ENCODE peak calls at places on chromosomes 5 and 9, in seven cellular contexts. V is AG04449, S is A549, I is cardiac fibroblast, Q is K562, N is Calu3, P is natural killer cell. H is an unnamed sample.
A peak's percentile ranks its signal among the peaks of the same experiment; 100 is the strongest.

GRCh38 chr5:37757980-37758582 is 81.8 kb downstream of the GDNF start:
- DNase-seq in V (no peak), S (no peak), I (peak; percentile 42), Q (no peak), N (no peak), P (no peak), H (no peak)

GRCh38 chr9:38339087-38339486 is 53.4 kb upstream of the ALDH1B1 start:
- DNase-seq in V (no peak), S (no peak), I (peak; percentile 56), Q (no peak), N (no peak), P (no peak), H (no peak)

GRCh38 chr5:163498886-163499285 is 6.5 kb upstream of the MAT2B start:
- DNase-seq in V (no peak), S (no peak), I (peak; percentile 54), Q (no peak), N (no peak), P (no peak), H (no peak)

GRCh38 chr5:58185397-58186195 is 274.3 kb downstream of the PLK2 start:
- DNase-seq in V (peak; percentile 12), S (peak; percentile 51), I (peak; percentile 49), Q (no peak), N (peak; percentile 6), P (no peak), H (no peak)

GRCh38 chr5:59221769-59222168 is 638.9 kb downstream of the RAB3C start:
- DNase-seq in V (no peak), S (no peak), I (no peak), Q (no peak), N (no peak), P (no peak), H (no peak)

GRCh38 chr9:23123048-23123632 is 676.5 kb downstream of the DMRTA1 start:
- DNase-seq in V (no peak), S (peak; percentile 52), I (peak; percentile 24), Q (no peak), N (peak; percentile 31), P (no peak), H (peak; percentile 54)

GRCh38 chr5:146588331-146588730 is 72.3 kb upstream of the GPR151 start:
- DNase-seq in V (no peak), S (no peak), I (no peak), Q (no peak), N (no peak), P (no peak), H (no peak)

GRCh38 chr9:35675204-35675603 is 1.5 kb downstream of the CA9 start:
- DNase-seq in V (no peak), S (no peak), I (no peak), Q (no peak), N (no peak), P (no peak), H (no peak)

GRCh38 chr5:81241001-81241400 is 7.9 kb downstream of the CKMT2 start:
- DNase-seq in V (no peak), S (no peak), I (no peak), Q (no peak), N (no peak), P (no peak), H (no peak)

GRCh38 chr5:113199122-113199905 is 222.7 kb downstream of the DCP2 start:
- DNase-seq in V (no peak), S (no peak), I (peak; percentile 83), Q (no peak), N (no peak), P (no peak), H (no peak)

GRCh38 chr5:35788724-35789123 is 68.0 kb upstream of the IL7R start:
- DNase-seq in V (no peak), S (no peak), I (no peak), Q (no peak), N (no peak), P (no peak), H (no peak)

GRCh38 chr9:18474778-18475177 is 825 bp downstream of the ADAMTSL1 start:
- DNase-seq in V (no peak), S (no peak), I (peak; percentile 72), Q (no peak), N (no peak), P (no peak), H (no peak)

GRCh38 chr5:37657046-37657445 is 182.8 kb downstream of the GDNF start:
- DNase-seq in V (no peak), S (no peak), I (no peak), Q (no peak), N (no peak), P (no peak), H (no peak)

GRCh38 chr9:136679431-136679941 is 7.8 kb downstream of the AGPAT2 start:
- DNase-seq in V (no peak), S (no peak), I (no peak), Q (no peak), N (no peak), P (no peak), H (no peak)

GRCh38 chr9:32395483-32396216 is 11.2 kb downstream of the ACO1 start:
- DNase-seq in V (peak; percentile 76), S (peak; percentile 31), I (peak; percentile 98), Q (no peak), N (peak; percentile 18), P (no peak), H (no peak)
- TF ChIP-seq CTCF in V (peak; percentile 57), S (no peak), I (peak; percentile 40), Q (no peak), N (no peak), P (no peak), H (no peak)

DNA sequence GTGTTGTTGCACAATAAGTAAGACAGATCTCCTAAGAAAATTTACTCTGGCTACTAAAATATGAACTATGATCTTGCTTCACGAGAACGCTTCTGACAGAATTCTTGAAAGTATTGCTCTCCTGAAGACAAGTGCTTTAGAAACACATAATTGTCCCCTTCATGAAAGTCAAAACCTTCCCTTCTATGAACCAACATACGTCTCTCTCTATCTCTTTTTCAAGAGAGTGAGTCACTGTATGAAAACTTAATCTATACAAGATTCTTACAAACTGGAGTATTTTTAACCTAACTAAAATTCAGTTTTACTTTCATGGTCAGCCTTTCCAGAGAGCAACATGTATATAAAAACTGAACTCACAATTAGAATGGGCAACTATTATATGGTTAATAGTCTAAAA is 688.0 kb upstream of the CTNND2 start:
- DNase-seq in V (no peak), S (no peak), I (no peak), Q (no peak), N (no peak), P (no peak), H (no peak)
- TF ChIP-seq CTCF in V (no peak), S (no peak), I (no peak), Q (no peak), N (no peak), P (no peak), H (no peak)

GRCh38 chr5:102241809-102242421 is 54.2 kb downstream of the SLCO4C1 start:
- DNase-seq in V (no peak), S (no peak), I (no peak), Q (no peak), N (no peak), P (no peak), H (no peak)
- TF ChIP-seq CTCF in V (no peak), S (no peak), I (no peak), Q (no peak), N (no peak), P (no peak), H (no peak)

DNA sequence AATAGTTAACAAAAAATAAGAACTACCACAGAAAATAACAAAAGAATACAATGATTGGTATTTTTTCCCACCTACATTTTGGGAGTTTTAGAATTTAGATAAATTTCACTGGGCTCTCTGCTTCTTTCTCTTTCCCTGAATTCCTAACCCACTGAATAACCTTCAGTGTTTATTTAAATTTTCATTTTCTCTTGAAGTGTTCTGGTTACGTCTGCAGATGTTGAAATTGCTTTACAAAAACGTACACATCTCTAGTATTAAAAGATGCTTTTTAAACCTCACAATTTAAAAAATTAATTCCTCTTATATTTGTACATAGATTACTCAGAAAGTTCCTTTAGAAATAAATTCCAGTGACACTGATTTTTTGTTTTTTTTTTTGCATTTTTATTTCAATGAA is 158.7 kb upstream of the TUT7 start:
- DNase-seq in V (no peak), S (no peak), I (no peak), Q (no peak), N (no peak), P (no peak), H (no peak)
- TF ChIP-seq CTCF in V (no peak), S (no peak), I (no peak), Q (no peak), N (no peak), P (no peak), H (no peak)

DNA sequence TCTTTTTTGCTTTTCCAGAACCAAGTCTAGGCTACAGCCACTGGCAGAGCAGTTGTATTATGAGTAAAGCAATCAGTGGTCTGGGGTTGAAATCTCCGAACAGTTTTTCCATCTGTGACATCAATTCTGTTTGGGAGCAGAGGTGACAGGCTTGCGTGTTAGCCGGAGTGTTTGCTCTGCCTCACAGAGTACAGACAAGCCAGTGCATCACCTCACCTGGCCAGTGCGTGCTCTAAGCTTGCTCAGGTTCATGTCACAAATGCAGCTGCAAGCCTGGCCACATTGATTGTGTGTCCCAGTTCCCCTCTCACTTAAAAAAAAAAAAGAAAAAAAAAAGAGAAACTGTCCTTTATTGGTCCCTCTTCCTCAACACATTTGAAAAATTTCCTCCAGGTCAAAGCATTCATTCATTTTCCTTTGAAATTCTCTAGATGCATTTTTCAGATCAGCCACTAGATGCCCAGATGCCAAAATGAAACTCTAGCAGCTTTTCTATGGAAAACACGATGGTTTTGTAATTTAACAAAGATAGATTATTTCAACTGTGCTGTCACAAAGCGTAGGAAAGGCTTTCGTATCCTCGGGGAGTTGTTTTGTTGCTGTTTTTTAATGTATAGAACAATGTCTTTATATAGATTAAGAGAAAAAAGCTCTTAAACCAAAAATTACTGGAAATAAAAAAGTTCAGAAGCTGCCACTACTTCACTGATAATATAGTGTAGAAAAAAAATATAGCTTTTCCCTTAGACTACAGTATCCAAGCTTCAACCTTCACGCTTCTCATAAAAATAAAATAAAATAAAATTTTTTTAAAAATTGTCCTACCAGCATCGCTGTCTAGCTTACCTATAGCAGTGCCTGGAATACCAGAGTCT is 585.5 kb downstream of the TLE1 start:
- DNase-seq in V (no peak), S (no peak), I (peak; percentile 27), Q (no peak), N (no peak), P (no peak), H (no peak)
- TF ChIP-seq CTCF in V (peak; percentile 10), S (peak; percentile 36), I (peak; percentile 52), Q (no peak), N (no peak), P (no peak), H (peak; percentile 38)

DNA sequence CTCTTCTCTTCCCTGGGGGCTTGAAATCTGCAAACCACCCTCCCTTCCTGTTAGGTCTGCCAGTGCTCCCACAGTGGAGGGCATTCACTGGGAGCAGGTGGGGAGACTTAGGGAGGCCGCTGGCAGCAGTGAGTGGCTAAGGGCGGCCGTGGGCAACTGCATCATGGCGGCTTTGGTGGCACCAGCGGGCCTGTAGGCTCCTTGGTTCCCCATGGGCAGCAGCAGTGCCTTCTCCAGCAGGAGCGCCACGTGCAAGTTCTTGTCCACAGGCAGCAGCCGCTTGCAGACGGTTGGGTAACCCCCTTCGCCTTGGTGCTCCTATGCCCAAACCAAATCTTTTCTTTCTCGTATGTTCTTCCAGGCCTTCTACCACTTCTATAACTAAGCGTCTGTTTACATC is 158.2 kb downstream of the SREK1 start:
- DNase-seq in V (no peak), S (no peak), I (no peak), Q (no peak), N (no peak), P (no peak), H (no peak)
- TF ChIP-seq CTCF in V (no peak), S (no peak), I (no peak), Q (no peak), N (no peak), P (no peak), H (no peak)

H was measured in mesothelial cell of epicardium.